ENCODE peak calls at places on chromosomes 5 and 9, in nine cellular contexts. One of them, this sample, is unnamed.

GRCh38 chr5:54807421-54807820 is 178.0 kb downstream of the ESM1 start:
- DNase-seq in kidney tubule cell: peak; percentile 98
- DNase-seq in endothelial cell: no peak
- DNase-seq in fibroblast of lung: peak; percentile 79
- DNase-seq in HEK293T: no peak
- DNase-seq in heart left ventricle: no peak
- DNase-seq in iris pigment epithelial cell: peak; percentile 88
- DNase-seq in NCI-H460: peak; percentile 11
- DNase-seq in T follicular helper cell: no peak
- DNase-seq in this sample: peak; percentile 43

GRCh38 chr5:140321796-140322195 is 18.9 kb upstream of the PFDN1 start:
- DNase-seq in kidney tubule cell: peak; percentile 17
- DNase-seq in endothelial cell: no peak
- DNase-seq in fibroblast of lung: peak; percentile 40
- DNase-seq in HEK293T: no peak
- DNase-seq in heart left ventricle: peak; percentile 74
- DNase-seq in iris pigment epithelial cell: no peak
- DNase-seq in NCI-H460: no peak
- DNase-seq in T follicular helper cell: no peak
- DNase-seq in this sample: no peak

GRCh38 chr5:23013395-23013994 is 160.4 kb upstream of the CDH12 start:
- DNase-seq in kidney tubule cell: no peak
- DNase-seq in endothelial cell: no peak
- DNase-seq in fibroblast of lung: peak; percentile 41
- DNase-seq in HEK293T: no peak
- DNase-seq in heart left ventricle: no peak
- DNase-seq in iris pigment epithelial cell: no peak
- DNase-seq in NCI-H460: peak; percentile 7
- DNase-seq in T follicular helper cell: no peak
- DNase-seq in this sample: no peak

GRCh38 chr5:150274811-150275210 is 14.8 kb downstream of the CAMK2A start:
- DNase-seq in kidney tubule cell: no peak
- DNase-seq in endothelial cell: no peak
- DNase-seq in fibroblast of lung: no peak
- DNase-seq in HEK293T: no peak
- DNase-seq in heart left ventricle: no peak
- DNase-seq in iris pigment epithelial cell: no peak
- DNase-seq in NCI-H460: no peak
- DNase-seq in T follicular helper cell: no peak
- DNase-seq in this sample: no peak

GRCh38 chr9:126148523-126148870 is 178.1 kb upstream of the MVB12B start:
- DNase-seq in kidney tubule cell: no peak
- DNase-seq in endothelial cell: no peak
- DNase-seq in fibroblast of lung: no peak
- DNase-seq in HEK293T: no peak
- DNase-seq in heart left ventricle: no peak
- DNase-seq in iris pigment epithelial cell: no peak
- DNase-seq in NCI-H460: no peak
- DNase-seq in T follicular helper cell: no peak
- DNase-seq in this sample: no peak

GRCh38 chr5:1343931-1344901 is 683 bp downstream of the CLPTM1L start:
- DNase-seq in kidney tubule cell: peak; percentile 22
- DNase-seq in endothelial cell: peak; percentile 38
- DNase-seq in fibroblast of lung: peak; percentile 7
- DNase-seq in HEK293T: peak; percentile 38
- DNase-seq in heart left ventricle: no peak
- DNase-seq in iris pigment epithelial cell: peak; percentile 36
- DNase-seq in NCI-H460: no peak
- DNase-seq in T follicular helper cell: peak; percentile 4
- DNase-seq in this sample: no peak

GRCh38 chr5:134082264-134082992 is 32.1 kb upstream of the TCF7 start:
- DNase-seq in kidney tubule cell: peak; percentile 8
- DNase-seq in endothelial cell: no peak
- DNase-seq in fibroblast of lung: no peak
- DNase-seq in HEK293T: no peak
- DNase-seq in heart left ventricle: no peak
- DNase-seq in iris pigment epithelial cell: no peak
- DNase-seq in NCI-H460: no peak
- DNase-seq in T follicular helper cell: no peak
- DNase-seq in this sample: no peak

GRCh38 chr5:145463634-145464033 is 371.5 kb downstream of the PRELID2 start:
- DNase-seq in kidney tubule cell: no peak
- DNase-seq in endothelial cell: no peak
- DNase-seq in fibroblast of lung: peak; percentile 58
- DNase-seq in HEK293T: no peak
- DNase-seq in heart left ventricle: no peak
- DNase-seq in iris pigment epithelial cell: peak; percentile 64
- DNase-seq in NCI-H460: no peak
- DNase-seq in T follicular helper cell: no peak
- DNase-seq in this sample: no peak

GRCh38 chr9:81789751-81790150 is 100.4 kb upstream of the TLE1 start:
- DNase-seq in kidney tubule cell: no peak
- DNase-seq in endothelial cell: no peak
- DNase-seq in fibroblast of lung: no peak
- DNase-seq in HEK293T: no peak
- DNase-seq in heart left ventricle: no peak
- DNase-seq in iris pigment epithelial cell: peak; percentile 73
- DNase-seq in NCI-H460: no peak
- DNase-seq in T follicular helper cell: no peak
- DNase-seq in this sample: peak; percentile 13

GRCh38 chr5:179887095-179887494 is 20.6 kb downstream of the TBC1D9B start:
- DNase-seq in kidney tubule cell: no peak
- DNase-seq in endothelial cell: no peak
- DNase-seq in fibroblast of lung: no peak
- DNase-seq in HEK293T: no peak
- DNase-seq in heart left ventricle: peak; percentile 42
- DNase-seq in iris pigment epithelial cell: no peak
- DNase-seq in NCI-H460: no peak
- DNase-seq in T follicular helper cell: no peak
- DNase-seq in this sample: no peak

GRCh38 chr9:134376386-134377142 is 50.3 kb downstream of the RXRA start:
- DNase-seq in kidney tubule cell: no peak
- DNase-seq in endothelial cell: no peak
- DNase-seq in fibroblast of lung: no peak
- DNase-seq in HEK293T: no peak
- DNase-seq in heart left ventricle: no peak
- DNase-seq in iris pigment epithelial cell: no peak
- DNase-seq in NCI-H460: no peak
- DNase-seq in T follicular helper cell: no peak
- DNase-seq in this sample: no peak

GRCh38 chr5:76542887-76543690 is 80.1 kb downstream of the F2RL2 start:
- DNase-seq in kidney tubule cell: no peak
- DNase-seq in endothelial cell: no peak
- DNase-seq in fibroblast of lung: peak; percentile 40
- DNase-seq in HEK293T: peak; percentile 39
- DNase-seq in heart left ventricle: no peak
- DNase-seq in iris pigment epithelial cell: peak; percentile 61
- DNase-seq in NCI-H460: no peak
- DNase-seq in T follicular helper cell: peak; percentile 51
- DNase-seq in this sample: no peak

GRCh38 chr9:20280330-20280729 is 342.0 kb downstream of the MLLT3 start:
- DNase-seq in kidney tubule cell: no peak
- DNase-seq in endothelial cell: no peak
- DNase-seq in fibroblast of lung: no peak
- DNase-seq in HEK293T: no peak
- DNase-seq in heart left ventricle: no peak
- DNase-seq in iris pigment epithelial cell: no peak
- DNase-seq in NCI-H460: no peak
- DNase-seq in T follicular helper cell: no peak
- DNase-seq in this sample: no peak

GRCh38 chr9:69898714-69899209 is 78.1 kb downstream of the CFAP95 start:
- DNase-seq in kidney tubule cell: peak; percentile 98
- DNase-seq in endothelial cell: no peak
- DNase-seq in fibroblast of lung: peak; percentile 63
- DNase-seq in HEK293T: no peak
- DNase-seq in heart left ventricle: no peak
- DNase-seq in iris pigment epithelial cell: peak; percentile 86
- DNase-seq in NCI-H460: no peak
- DNase-seq in T follicular helper cell: no peak
- DNase-seq in this sample: peak; percentile 81

GRCh38 chr5:150001660-150002493 is 1.3 kb downstream of the HMGXB3 start:
- DNase-seq in kidney tubule cell: peak; percentile 79
- DNase-seq in endothelial cell: peak; percentile 38
- DNase-seq in fibroblast of lung: peak; percentile 78
- DNase-seq in HEK293T: peak; percentile 75
- DNase-seq in heart left ventricle: no peak
- DNase-seq in iris pigment epithelial cell: peak; percentile 82
- DNase-seq in NCI-H460: peak; percentile 69
- DNase-seq in T follicular helper cell: peak; percentile 45
- DNase-seq in this sample: peak; percentile 41

GRCh38 chr9:37710039-37710438 is 43.6 kb upstream of the TRMT10B start:
- DNase-seq in kidney tubule cell: no peak
- DNase-seq in endothelial cell: no peak
- DNase-seq in fibroblast of lung: no peak
- DNase-seq in HEK293T: no peak
- DNase-seq in heart left ventricle: no peak
- DNase-seq in iris pigment epithelial cell: no peak
- DNase-seq in NCI-H460: no peak
- DNase-seq in T follicular helper cell: no peak
- DNase-seq in this sample: no peak

GRCh38 chr5:142529626-142530278 is 156.1 kb downstream of the FGF1 start:
- DNase-seq in kidney tubule cell: peak; percentile 96
- DNase-seq in endothelial cell: no peak
- DNase-seq in fibroblast of lung: no peak
- DNase-seq in HEK293T: no peak
- DNase-seq in heart left ventricle: no peak
- DNase-seq in iris pigment epithelial cell: peak; percentile 83
- DNase-seq in NCI-H460: no peak
- DNase-seq in T follicular helper cell: no peak
- DNase-seq in this sample: no peak

GRCh38 chr9:125889122-125889523 is 141.9 kb downstream of the PBX3 start:
- DNase-seq in kidney tubule cell: no peak
- DNase-seq in endothelial cell: peak; percentile 11
- DNase-seq in fibroblast of lung: peak; percentile 46
- DNase-seq in HEK293T: no peak
- DNase-seq in heart left ventricle: peak; percentile 66
- DNase-seq in iris pigment epithelial cell: no peak
- DNase-seq in NCI-H460: no peak
- DNase-seq in T follicular helper cell: no peak
- DNase-seq in this sample: no peak

GRCh38 chr5:149962040-149962439 is 1.5 kb downstream of the SLC26A2 start:
- DNase-seq in kidney tubule cell: peak; percentile 57
- DNase-seq in endothelial cell: peak; percentile 15
- DNase-seq in fibroblast of lung: peak; percentile 80
- DNase-seq in HEK293T: peak; percentile 49
- DNase-seq in heart left ventricle: no peak
- DNase-seq in iris pigment epithelial cell: peak; percentile 65
- DNase-seq in NCI-H460: no peak
- DNase-seq in T follicular helper cell: no peak
- DNase-seq in this sample: peak; percentile 59

GRCh38 chr5:173163219-173163618 is 18.9 kb downstream of the BNIP1 start:
- DNase-seq in kidney tubule cell: no peak
- DNase-seq in endothelial cell: no peak
- DNase-seq in fibroblast of lung: no peak
- DNase-seq in HEK293T: no peak
- DNase-seq in heart left ventricle: no peak
- DNase-seq in iris pigment epithelial cell: peak; percentile 10
- DNase-seq in NCI-H460: no peak
- DNase-seq in T follicular helper cell: no peak
- DNase-seq in this sample: no peak

GRCh38 chr5:1065891-1066650 is 45.8 kb downstream of the SLC12A7 start:
- DNase-seq in kidney tubule cell: no peak
- DNase-seq in endothelial cell: no peak
- DNase-seq in fibroblast of lung: no peak
- DNase-seq in HEK293T: no peak
- DNase-seq in heart left ventricle: peak; percentile 53
- DNase-seq in iris pigment epithelial cell: no peak
- DNase-seq in NCI-H460: no peak
- DNase-seq in T follicular helper cell: no peak
- DNase-seq in this sample: no peak

GRCh38 chr5:111383288-111383970 is 128.9 kb downstream of the STARD4 start:
- DNase-seq in kidney tubule cell: peak; percentile 7
- DNase-seq in endothelial cell: no peak
- DNase-seq in fibroblast of lung: no peak
- DNase-seq in HEK293T: no peak
- DNase-seq in heart left ventricle: no peak
- DNase-seq in iris pigment epithelial cell: peak; percentile 42
- DNase-seq in NCI-H460: no peak
- DNase-seq in T follicular helper cell: no peak
- DNase-seq in this sample: no peak

GRCh38 chr5:168656633-168657032 is 77.5 kb upstream of the PANK3 start:
- DNase-seq in kidney tubule cell: no peak
- DNase-seq in endothelial cell: no peak
- DNase-seq in fibroblast of lung: peak; percentile 57
- DNase-seq in HEK293T: no peak
- DNase-seq in heart left ventricle: no peak
- DNase-seq in iris pigment epithelial cell: peak; percentile 28
- DNase-seq in NCI-H460: no peak
- DNase-seq in T follicular helper cell: no peak
- DNase-seq in this sample: no peak

GRCh38 chr9:126417007-126417406 is 90.4 kb downstream of the MVB12B start:
- DNase-seq in kidney tubule cell: no peak
- DNase-seq in endothelial cell: no peak
- DNase-seq in fibroblast of lung: no peak
- DNase-seq in HEK293T: no peak
- DNase-seq in heart left ventricle: no peak
- DNase-seq in iris pigment epithelial cell: no peak
- DNase-seq in NCI-H460: peak; percentile 31
- DNase-seq in T follicular helper cell: no peak
- DNase-seq in this sample: no peak

GRCh38 chr5:142325677-142326479 is 1.1 kb upstream of the SPRY4 start:
- DNase-seq in kidney tubule cell: peak; percentile 89
- DNase-seq in endothelial cell: peak; percentile 47
- DNase-seq in fibroblast of lung: peak; percentile 75
- DNase-seq in HEK293T: no peak
- DNase-seq in heart left ventricle: peak; percentile 79
- DNase-seq in iris pigment epithelial cell: peak; percentile 90
- DNase-seq in NCI-H460: peak; percentile 91
- DNase-seq in T follicular helper cell: no peak
- DNase-seq in this sample: no peak

GRCh38 chr9:36987891-36988290 is 46.2 kb downstream of the PAX5 start:
- DNase-seq in kidney tubule cell: peak; percentile 76
- DNase-seq in endothelial cell: no peak
- DNase-seq in fibroblast of lung: peak; percentile 2
- DNase-seq in HEK293T: no peak
- DNase-seq in heart left ventricle: no peak
- DNase-seq in iris pigment epithelial cell: peak; percentile 24
- DNase-seq in NCI-H460: no peak
- DNase-seq in T follicular helper cell: no peak
- DNase-seq in this sample: no peak

GRCh38 chr5:179858586-179859427 is at the start of gene MRNIP:
- DNase-seq in kidney tubule cell: peak; percentile 96
- DNase-seq in endothelial cell: peak; percentile 93
- DNase-seq in fibroblast of lung: peak; percentile 92
- DNase-seq in HEK293T: peak; percentile 97
- DNase-seq in heart left ventricle: peak; percentile 98
- DNase-seq in iris pigment epithelial cell: peak; percentile 96
- DNase-seq in NCI-H460: peak; percentile 94
- DNase-seq in T follicular helper cell: peak; percentile 78
- DNase-seq in this sample: peak; percentile 74

GRCh38 chr9:71767421-71768321 is 642 bp downstream of the CEMIP2 start:
- DNase-seq in kidney tubule cell: peak; percentile 35
- DNase-seq in endothelial cell: peak; percentile 17
- DNase-seq in fibroblast of lung: peak; percentile 29
- DNase-seq in HEK293T: no peak
- DNase-seq in heart left ventricle: peak; percentile 67
- DNase-seq in iris pigment epithelial cell: peak; percentile 47
- DNase-seq in NCI-H460: no peak
- DNase-seq in T follicular helper cell: no peak
- DNase-seq in this sample: no peak

GRCh38 chr9:87607859-87608258 is 110.2 kb downstream of the DAPK1 start:
- DNase-seq in kidney tubule cell: no peak
- DNase-seq in endothelial cell: no peak
- DNase-seq in fibroblast of lung: no peak
- DNase-seq in HEK293T: no peak
- DNase-seq in heart left ventricle: no peak
- DNase-seq in iris pigment epithelial cell: no peak
- DNase-seq in NCI-H460: no peak
- DNase-seq in T follicular helper cell: no peak
- DNase-seq in this sample: no peak

GRCh38 chr5:106827061-106827460 is 843.7 kb downstream of the EFNA5 start:
- DNase-seq in kidney tubule cell: peak; percentile 75
- DNase-seq in endothelial cell: no peak
- DNase-seq in fibroblast of lung: no peak
- DNase-seq in HEK293T: no peak
- DNase-seq in heart left ventricle: no peak
- DNase-seq in iris pigment epithelial cell: peak; percentile 72
- DNase-seq in NCI-H460: no peak
- DNase-seq in T follicular helper cell: no peak
- DNase-seq in this sample: no peak

GRCh38 chr9:81317939-81318338 is 371.4 kb downstream of the TLE1 start:
- DNase-seq in kidney tubule cell: peak; percentile 1
- DNase-seq in endothelial cell: no peak
- DNase-seq in fibroblast of lung: no peak
- DNase-seq in HEK293T: no peak
- DNase-seq in heart left ventricle: no peak
- DNase-seq in iris pigment epithelial cell: peak; percentile 63
- DNase-seq in NCI-H460: no peak
- DNase-seq in T follicular helper cell: no peak
- DNase-seq in this sample: peak; percentile 36

This sample was measured in astrocyte of the cerebellum.